ENCODE peak calls at places on chromosomes 1 and 21, in four cellular contexts. V is AG04450, K is mucosa of descending colon, G is lower lobe of right lung. Q is an unnamed sample. For H3K9me3, the result is how much of the 10 kb centered on the place peaks cover.

GRCh38 chr1:52180176-52180575 is 38.3 kb downstream of the ZFYVE9 start:
- DNase-seq in G (no peak), K (no peak), V (no peak), Q (no peak)

GRCh38 chr1:14740016-14740415 is 141.5 kb downstream of the KAZN start:
- DNase-seq in V (no peak), K (no peak), G (no peak), Q (no peak)

GRCh38 chr1:63049135-63049534 is 265.2 kb downstream of the ATG4C start:
- DNase-seq in V (no peak), K (no peak), G (no peak), Q (no peak)

GRCh38 chr21:40556442-40556968 is 290.5 kb downstream of the DSCAM start:
- DNase-seq in G (no peak), V (no peak), K (no peak), Q (no peak)

GRCh38 chr1:9143250-9143649 is 14.3 kb upstream of the GPR157 start:
- DNase-seq in V (no peak), K (no peak), G (peak), Q (peak)

GRCh38 chr1:228463559-228464455 is 23.4 kb upstream of the RNF187 start:
- DNase-seq in V (no peak), G (no peak), K (peak), Q (no peak)

GRCh38 chr1:168636642-168637111 is 60.3 kb downstream of the XCL1 start:
- DNase-seq in V (no peak), K (no peak), G (no peak), Q (no peak)

GRCh38 chr1:153447498-153448170 is 12.8 kb downstream of the S100A7 start:
- DNase-seq in V (peak), K (no peak), G (no peak), Q (no peak)

GRCh38 chr21:35540950-35541632 is 492.0 kb upstream of the RUNX1 start:
- DNase-seq in K (no peak), V (no peak), G (no peak), Q (no peak)

GRCh38 chr1:1832820-1833219 is 54.5 kb upstream of the NADK start:
- DNase-seq in K (no peak), V (no peak), G (no peak), Q (no peak)

GRCh38 chr1:200253774-200254495 is 155.9 kb downstream of the ZNF281 start:
- DNase-seq in K (no peak), G (no peak), V (no peak), Q (no peak)

GRCh38 chr1:90175490-90176157 is 180.7 kb downstream of the ZNF326 start:
- DNase-seq in G (no peak), V (no peak), K (no peak), Q (no peak)

GRCh38 chr1:228006034-228006792 is 585 bp upstream of the WNT3A start:
- DNase-seq in V (no peak), K (no peak), G (no peak), Q (no peak)

GRCh38 chr1:32400876-32401631 is 6.8 kb upstream of the BSDC1 start:
- DNase-seq in K (peak), V (peak), G (peak), Q (peak)

GRCh38 chr1:171484760-171485374 is 463 bp upstream of the PRRC2C start:
- DNase-seq in G (no peak), V (no peak), K (no peak), Q (no peak)

GRCh38 chr1:118973536-118974160 is 14.5 kb downstream of the TBX15 start:
- DNase-seq in K (no peak), V (no peak), G (no peak), Q (no peak)

GRCh38 chr1:201731592-201731991 is 97.4 kb upstream of the IPO9 start:
- DNase-seq in K (no peak), G (no peak), V (no peak), Q (no peak)

GRCh38 chr1:232628335-232629214 is 1.4 kb downstream of the SIPA1L2 start:
- DNase-seq in V (no peak), G (no peak), K (no peak), Q (no peak)

GRCh38 chr1:168879906-168880734 is 151.1 kb upstream of the DPT start:
- DNase-seq in G (no peak), K (peak), V (no peak), Q (no peak)

GRCh38 chr1:244068563-244068962 is 17.5 kb downstream of the ZBTB18 start:
- DNase-seq in G (no peak), K (no peak), V (no peak), Q (no peak)

GRCh38 chr1:109542657-109543056 is 3.0 kb downstream of the GPR61 start:
- DNase-seq in V (no peak), G (no peak), K (no peak), Q (no peak)

GRCh38 chr1:40834968-40835545 is 27.1 kb downstream of the CITED4 start:
- DNase-seq in G (peak), V (no peak), K (no peak), Q (no peak)

GRCh38 chr1:114235956-114236355 is 82.3 kb upstream of the SYT6 start:
- DNase-seq in K (peak), G (no peak), V (no peak), Q (no peak)

GRCh38 chr1:223401873-223402789 is 8.9 kb downstream of the CCDC185 start:
- DNase-seq in G (no peak), K (no peak), V (peak), Q (no peak)

GRCh38 chr1:42484382-42484781 is 21.3 kb downstream of the CCDC30 start:
- DNase-seq in G (no peak), K (no peak), V (peak), Q (no peak)

GRCh38 chr1:175479521-175480342 is 263.7 kb downstream of the TNR start:
- DNase-seq in K (no peak), V (no peak), G (no peak), Q (no peak)

GRCh38 chr1:22490309-22490708 is 38.7 kb downstream of the ZBTB40 start:
- DNase-seq in V (no peak), G (no peak), K (no peak), Q (no peak)

GRCh38 chr1:247156787-247157232 is 15.0 kb downstream of the ZNF124 start:
- DNase-seq in V (no peak), K (no peak), G (no peak), Q (no peak)
- H3K9me3 ChIP-seq in V (under half), K (half or more), G (half or more), Q (under half)

GRCh38 chr1:68608289-68608688 is 111.4 kb upstream of the DEPDC1 start:
- DNase-seq in V (no peak), K (no peak), G (no peak), Q (no peak)
- H3K9me3 ChIP-seq in V (under half), K (under half), G (under half), Q (under half)

GRCh38 chr21:36691539-36692124 is 7.3 kb upstream of the SIM2 start:
- DNase-seq in G (no peak), K (no peak), V (no peak), Q (no peak)

GRCh38 chr21:36694041-36694515 is 4.8 kb upstream of the SIM2 start:
- DNase-seq in G (no peak), K (no peak), V (no peak), Q (no peak)

GRCh38 chr21:36693144-36694040 is 5.5 kb upstream of the SIM2 start:
- DNase-seq in G (no peak), K (no peak), V (no peak), Q (no peak)

GRCh38 chr21:36692125-36692843 is 6.6 kb upstream of the SIM2 start:
- DNase-seq in G (no peak), K (no peak), V (no peak), Q (no peak)

DNA sequence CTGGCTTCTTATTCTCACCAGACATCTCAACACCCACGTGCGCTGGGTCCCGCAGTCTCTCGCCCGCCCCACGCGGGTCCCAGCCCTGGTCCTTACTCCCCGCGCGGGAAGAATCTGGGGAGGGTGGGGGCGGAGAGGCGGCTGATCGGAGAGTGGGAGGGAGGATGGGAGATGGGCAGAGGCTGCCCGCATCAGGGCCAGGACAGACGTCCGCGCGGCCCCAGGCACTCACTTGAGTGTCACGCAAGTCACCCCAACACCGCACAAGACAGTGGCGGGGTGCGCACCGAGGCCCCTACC is 6.1 kb upstream of the SIM2 start:
- DNase-seq in K (no peak), V (no peak), G (no peak), Q (no peak)
- H3K9me3 ChIP-seq in K (under half), V (under half), G (under half), Q (under half)

GRCh38 chr1:188343914-188344313 is 1515.2 kb downstream of the PLA2G4A start:
- DNase-seq in K (no peak), G (no peak), V (no peak), Q (no peak)
- H3K9me3 ChIP-seq in K (under half), G (under half), V (under half), Q (under half)

Q was measured in pancreas.